ENCODE peak calls at places on chromosomes 16 and 17, in four cellular contexts. U is lower leg skin, W is GM10248, J is MM.1S. L is an unnamed sample.

GRCh38 chr16:974001-974601 is 3.3 kb upstream of the LMF1 start:
- DNase-seq in U (no peak), W (no peak), J (peak), L (no peak)

GRCh38 chr17:63470116-63470515 is 6.7 kb upstream of the ACE start:
- DNase-seq in U (no peak), W (no peak), J (no peak), L (no peak)

GRCh38 chr17:58085039-58085715 is 2.0 kb downstream of the DYNLL2 start:
- DNase-seq in U (no peak), W (no peak), J (no peak), L (no peak)

GRCh38 chr17:67347826-67348225 is 18.6 kb downstream of the PSMD12 start:
- DNase-seq in U (no peak), W (no peak), J (no peak), L (no peak)

GRCh38 chr17:56297142-56297541 is 143.9 kb downstream of the ANKFN1 start:
- DNase-seq in U (no peak), W (no peak), J (no peak), L (no peak)

GRCh38 chr17:48162946-48163506 is 55.5 kb downstream of the SNX11 start:
- DNase-seq in U (no peak), W (peak), J (peak), L (peak)

GRCh38 chr16:68486671-68487495 is 38.6 kb upstream of the SMPD3 start:
- DNase-seq in U (no peak), W (no peak), J (peak), L (no peak)

GRCh38 chr17:74296548-74296936 is 22.5 kb downstream of the DNAI2 start:
- DNase-seq in U (peak), W (no peak), J (peak), L (no peak)

GRCh38 chr16:85465328-85466307 is 147.5 kb upstream of the GSE1 start:
- DNase-seq in U (no peak), W (no peak), J (no peak), L (no peak)

DNA sequence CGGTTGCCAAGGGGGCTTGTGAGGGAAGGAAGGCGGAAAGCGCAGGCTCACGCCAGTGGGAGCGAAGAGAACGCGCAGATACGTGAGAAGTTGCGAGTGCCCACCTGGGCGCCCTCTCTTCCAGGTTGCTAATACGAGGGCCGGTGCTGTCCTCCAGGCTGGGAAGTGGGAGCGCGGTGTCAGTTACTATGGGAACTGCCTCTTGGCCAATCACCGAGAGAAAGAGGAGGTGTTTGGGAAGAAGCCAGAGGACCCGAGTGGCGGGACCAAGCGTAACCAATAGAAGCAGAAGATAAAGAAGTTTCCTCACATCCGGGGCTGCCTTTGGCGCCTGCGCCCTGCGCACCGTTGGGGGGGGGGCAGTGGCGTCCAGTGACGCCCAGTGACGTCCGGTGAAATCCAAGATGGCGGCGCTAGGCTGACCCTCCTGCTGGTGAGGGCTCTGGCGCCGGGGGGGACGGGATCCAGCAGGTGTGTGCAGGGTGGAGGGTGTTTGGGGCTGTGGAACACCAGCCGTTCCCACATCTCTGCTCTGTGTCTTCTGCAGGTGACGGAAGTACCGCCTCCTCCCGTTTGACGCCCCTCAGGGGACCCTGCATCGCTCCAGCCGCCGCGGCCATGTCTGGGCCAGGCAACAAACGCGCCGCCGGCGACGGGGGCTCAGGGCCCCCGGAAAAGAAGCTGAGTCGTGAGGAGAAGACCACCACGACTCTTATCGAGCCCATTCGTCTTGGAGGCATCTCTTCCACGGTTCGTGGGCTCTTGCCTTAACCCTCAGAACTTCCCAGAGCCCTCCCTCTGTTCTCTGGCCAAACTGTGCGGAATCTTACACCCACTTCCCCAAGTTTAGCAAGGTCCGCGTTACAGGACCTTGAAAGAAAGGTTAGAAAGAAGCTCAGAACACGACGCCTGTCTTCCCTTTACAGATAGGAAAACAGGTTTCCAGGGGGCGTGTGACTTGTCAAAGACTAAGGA is at the start of the genes CFAP119 and RNF40:
- DNase-seq in U (peak), W (peak), J (peak), L (peak)
- TF ChIP-seq CTCF in U (no peak), W (no peak), J (no peak), L (no peak)

GRCh38 chr17:16925461-16926060 is 46.4 kb downstream of the TNFRSF13B start:
- DNase-seq in U (no peak), W (peak), J (no peak), L (no peak)

GRCh38 chr17:16927641-16928321 is 44.1 kb downstream of the TNFRSF13B start:
- DNase-seq in U (no peak), W (no peak), J (no peak), L (no peak)

GRCh38 chr17:16926591-16927451 is 45.1 kb downstream of the TNFRSF13B start:
- DNase-seq in U (no peak), W (no peak), J (no peak), L (no peak)

GRCh38 chr17:16924701-16925440 is 47.0 kb downstream of the TNFRSF13B start:
- DNase-seq in U (no peak), W (peak), J (no peak), L (no peak)

GRCh38 chr17:16926061-16926511 is 45.8 kb downstream of the TNFRSF13B start:
- DNase-seq in U (no peak), W (no peak), J (no peak), L (no peak)
- TF ChIP-seq CTCF in U (no peak), W (no peak), J (no peak), L (no peak)

GRCh38 chr17:44759096-44759915 is 518 bp downstream of the ADAM11 start:
- DNase-seq in U (no peak), W (no peak), J (no peak), L (no peak)
- TF ChIP-seq CTCF in U (no peak), W (no peak), J (no peak), L (no peak)

GRCh38 chr16:73878616-73879015 is 418.0 kb upstream of the PSMD7 start:
- DNase-seq in U (no peak), W (peak), J (peak), L (peak)
- TF ChIP-seq CTCF in U (no peak), W (peak), J (peak), L (peak)

GRCh38 chr17:5419959-5420653 is at the start of gene RPAIN:
- DNase-seq in U (peak), W (peak), J (peak), L (peak)
- TF ChIP-seq CTCF in U (no peak), W (no peak), J (no peak), L (no peak)

GRCh38 chr16:27428035-27428785 is 26.2 kb downstream of the IL21R start:
- DNase-seq in U (peak), W (peak), J (no peak), L (no peak)
- TF ChIP-seq CTCF in U (no peak), W (peak), J (no peak), L (no peak)

GRCh38 chr16:84044108-84044488 is 1.5 kb upstream of the SLC38A8 start:
- DNase-seq in U (no peak), W (no peak), J (no peak), L (no peak)
- TF ChIP-seq CTCF in U (no peak), W (no peak), J (peak), L (no peak)

GRCh38 chr17:80220709-80221215 is 535 bp downstream of the SLC26A11 start:
- DNase-seq in U (no peak), W (no peak), J (no peak), L (no peak)
- TF ChIP-seq CTCF in U (no peak), W (no peak), J (no peak), L (no peak)

GRCh38 chr17:8631554-8631877 is 991 bp upstream of the MYH10 start:
- DNase-seq in U (no peak), W (no peak), J (no peak), L (no peak)

GRCh38 chr17:8630802-8631553 is 453 bp upstream of the MYH10 start:
- DNase-seq in U (peak), W (peak), J (peak), L (peak)

GRCh38 chr17:8629371-8630226 is 926 bp downstream of the MYH10 start:
- DNase-seq in U (peak), W (peak), J (no peak), L (peak)

GRCh38 chr17:8628609-8629169 is 1.8 kb downstream of the MYH10 start:
- DNase-seq in U (no peak), W (no peak), J (no peak), L (no peak)

DNA sequence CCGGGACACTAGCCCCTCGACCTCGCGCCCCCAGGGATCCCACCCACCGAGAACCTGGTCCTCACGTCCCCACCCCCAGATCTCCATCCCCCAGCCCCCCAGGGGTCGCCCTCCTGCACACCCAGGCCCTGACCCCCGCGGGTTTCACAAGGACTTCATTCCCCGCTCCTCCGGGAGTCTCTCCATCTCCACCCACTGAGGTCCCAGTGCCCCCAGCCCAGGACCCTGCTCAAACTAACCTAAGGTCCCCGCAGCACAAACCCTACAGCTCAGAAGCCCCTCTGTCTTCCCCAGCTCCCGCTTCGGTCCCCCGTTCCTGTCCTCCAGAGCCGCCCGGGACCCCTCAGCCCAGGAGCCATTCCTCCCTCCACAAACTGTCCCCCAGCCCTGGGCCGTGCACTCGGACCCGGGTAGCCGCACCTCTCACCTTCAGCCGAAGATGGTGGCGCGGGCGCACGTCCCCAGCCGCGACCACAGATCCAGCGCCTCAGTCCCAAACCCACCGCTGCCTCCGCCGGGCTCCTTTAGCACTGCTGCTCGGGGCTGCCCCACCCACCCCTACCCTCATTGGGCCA is at the start of gene MYH10:
- DNase-seq in U (no peak), W (no peak), J (peak), L (no peak)
- TF ChIP-seq CTCF in U (no peak), W (peak), J (no peak), L (no peak)

GRCh38 chr17:41417576-41418015 is 6.8 kb downstream of the KRT37 start:
- DNase-seq in U (no peak), W (peak), J (peak), L (peak)
- TF ChIP-seq CTCF in U (no peak), W (peak), J (peak), L (peak)

L was measured in GM13976.